ENCODE peak calls at places on chromosome 18, in five cellular contexts. R is HCT116, Z is breast epithelium, I is spleen, E is upper lobe of left lung. X is an unnamed sample.

GRCh38 chr18:42636309-42636708 is 479.2 kb downstream of the RIT2 start:
- DNase-seq in I (no peak), E (no peak), R (no peak), Z (no peak), X (no peak)

GRCh38 chr18:42018831-42019230 is 63.8 kb downstream of the PIK3C3 start:
- DNase-seq in R (no peak), I (no peak), E (no peak), Z (no peak), X (no peak)

GRCh38 chr18:29841631-29842030 is 1200.9 kb downstream of the DSC3 start:
- DNase-seq in R (no peak), Z (no peak), E (no peak), I (no peak), X (no peak)

GRCh38 chr18:24503182-24503581 is 42.7 kb downstream of the HRH4 start:
- DNase-seq in R (no peak), I (no peak), Z (no peak), E (no peak), X (no peak)

GRCh38 chr18:49813071-49813320 is 337 bp downstream of the ACAA2 start:
- DNase-seq in R (no peak), Z (no peak), E (peak), I (peak), X (peak)

GRCh38 chr18:26780520-26781325 is 84.8 kb downstream of the AQP4 start:
- DNase-seq in E (no peak), I (no peak), Z (no peak), R (no peak), X (no peak)

GRCh38 chr18:6210349-6211173 is 204.2 kb downstream of the L3MBTL4 start:
- DNase-seq in Z (no peak), R (no peak), I (no peak), E (no peak), X (no peak)

GRCh38 chr18:13624563-13625237 is 101.7 kb downstream of the FAM210A start:
- DNase-seq in E (no peak), R (no peak), I (peak), Z (no peak), X (no peak)

GRCh38 chr18:43068781-43069180 is 46.7 kb downstream of the RIT2 start:
- DNase-seq in E (no peak), Z (no peak), I (no peak), R (no peak), X (no peak)

GRCh38 chr18:55116855-55117254 is 157.6 kb upstream of the CCDC68 start:
- DNase-seq in R (no peak), I (no peak), Z (no peak), E (no peak), X (no peak)

GRCh38 chr18:58953627-58954026 is 89.0 kb downstream of the ZNF532 start:
- DNase-seq in E (no peak), Z (no peak), R (no peak), I (no peak), X (no peak)

GRCh38 chr18:9876867-9877654 is 8.7 kb upstream of the TXNDC2 start:
- DNase-seq in I (no peak), R (peak), E (no peak), Z (no peak), X (no peak)
- TF ChIP-seq POLR2AphosphoS5 in I (no peak), R (peak), E (peak), Z (no peak), X (no peak)

GRCh38 chr18:32896781-32897547 is 124.1 kb upstream of the KLHL14 start:
- DNase-seq in I (no peak), Z (no peak), E (no peak), R (no peak), X (no peak)

GRCh38 chr18:32902566-32903330 is 129.9 kb upstream of the KLHL14 start:
- DNase-seq in Z (no peak), I (no peak), R (no peak), E (no peak), X (no peak)

GRCh38 chr18:32893915-32894314 is 121.1 kb upstream of the KLHL14 start:
- DNase-seq in Z (no peak), I (no peak), E (no peak), R (no peak), X (no peak)

GRCh38 chr18:32899819-32900218 is 127.0 kb upstream of the KLHL14 start:
- DNase-seq in R (no peak), I (no peak), Z (no peak), E (no peak), X (no peak)
- TF ChIP-seq CTCF in R (no peak), I (no peak), Z (no peak), E (no peak), X (no peak)

GRCh38 chr18:63320690-63321265 is 1.2 kb upstream of the BCL2 start:
- DNase-seq in E (peak), Z (peak), I (peak), R (no peak), X (peak)
- TF ChIP-seq POLR2A in E (no peak), Z (no peak), I (no peak), R (no peak), X (no peak)

DNA sequence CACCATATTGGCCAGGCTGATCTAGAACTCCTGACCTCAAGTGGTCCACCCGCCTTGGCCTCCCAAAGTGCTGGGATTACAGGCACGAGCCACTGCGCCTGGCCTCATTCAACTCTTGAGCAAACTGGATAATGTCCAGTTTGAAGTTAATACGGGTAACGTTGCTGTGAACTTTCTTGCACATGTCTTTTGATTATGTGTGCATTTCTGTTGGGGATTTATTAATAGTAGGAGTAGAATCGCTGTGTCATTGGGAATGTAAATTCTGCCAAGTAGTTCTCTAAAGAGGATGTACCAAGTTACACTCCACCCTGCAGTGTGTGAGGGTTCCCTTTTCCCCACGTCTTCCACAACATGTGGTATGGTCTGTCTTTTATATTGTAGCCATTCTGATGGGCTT is 6.2 kb downstream of the IMPA2 start:
- DNase-seq in Z (no peak), I (no peak), R (no peak), E (no peak), X (peak)
- TF ChIP-seq POLR2AphosphoS5 in Z (no peak), I (no peak), R (no peak), E (no peak), X (no peak)

GRCh38 chr18:1047406-1047805 is 142.7 kb downstream of the ADCYAP1 start:
- DNase-seq in Z (no peak), R (no peak), E (no peak), I (no peak), X (no peak)
- TF ChIP-seq CTCF in Z (no peak), R (no peak), E (no peak), I (no peak), X (no peak)

GRCh38 chr18:9483526-9483925 is 8.2 kb downstream of the RALBP1 start:
- DNase-seq in I (no peak), Z (no peak), E (no peak), R (no peak), X (no peak)

GRCh38 chr18:9478545-9478944 is 3.2 kb downstream of the RALBP1 start:
- DNase-seq in R (no peak), E (peak), I (peak), Z (no peak), X (no peak)

GRCh38 chr18:9477509-9477908 is 2.2 kb downstream of the RALBP1 start:
- DNase-seq in Z (no peak), E (no peak), I (no peak), R (no peak), X (no peak)

GRCh38 chr18:9488535-9488934 is 13.2 kb downstream of the RALBP1 start:
- DNase-seq in Z (no peak), R (no peak), I (no peak), E (no peak), X (no peak)

DNA sequence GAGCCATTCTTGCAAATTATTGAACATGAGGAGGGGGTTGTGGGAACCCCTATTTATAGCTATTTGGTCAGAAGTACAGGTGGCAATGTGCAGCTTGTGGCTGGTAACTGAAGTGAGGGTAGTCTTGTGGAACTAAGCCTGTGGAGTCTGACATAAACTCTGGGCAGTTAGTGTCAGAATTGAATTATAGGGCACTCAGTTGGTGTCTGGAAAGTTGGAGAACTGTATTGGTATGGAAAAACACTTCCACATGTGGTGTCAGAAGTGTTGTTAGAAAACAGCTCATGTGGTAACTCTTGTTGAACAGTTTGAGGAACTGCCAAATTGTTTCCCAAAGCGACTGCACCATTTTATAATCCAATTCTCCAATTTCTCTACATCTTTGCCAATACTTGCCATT is 7.5 kb downstream of the RALBP1 start:
- DNase-seq in R (no peak), I (no peak), E (no peak), Z (no peak), X (no peak)
- TF ChIP-seq POLR2A in R (no peak), I (no peak), E (no peak), Z (no peak), X (no peak)

GRCh38 chr18:38619129-38619528 is 1053.5 kb upstream of the CELF4 start:
- DNase-seq in Z (no peak), R (no peak), I (no peak), E (no peak), X (no peak)
- TF ChIP-seq POLR2AphosphoS5 in Z (no peak), R (no peak), I (no peak), E (no peak), X (no peak)

GRCh38 chr18:45722899-45723298 is 1.1 kb upstream of the SLC14A1 start:
- DNase-seq in E (peak), I (peak), R (peak), Z (peak), X (peak)
- TF ChIP-seq CTCF in E (peak), I (peak), R (peak), Z (no peak), X (peak)

X was measured in suprapubic skin.